ENCODE peak calls at places on chromosomes 6 and 20, in five cellular contexts. J is Ammon's horn, X is NCI-H2171 treated with DMSO at 0.1 percent for 48 hours, E is LHCN-M2, K is stomach. N is an unnamed sample.

GRCh38 chr20:57450419-57450818 is 59.2 kb downstream of the RBM38 start:
- DNase-seq in E (no peak), J (peak), X (no peak), K (peak), N (no peak)

GRCh38 chr20:57400262-57400701 is 9.1 kb downstream of the RBM38 start:
- DNase-seq in J (peak), E (no peak), K (no peak), X (no peak), N (no peak)

GRCh38 chr6:53671111-53671510 is 5.6 kb upstream of the KLHL31 start:
- DNase-seq in J (no peak), K (no peak), X (no peak), E (no peak), N (no peak)

GRCh38 chr20:41245086-41245707 is 72.3 kb downstream of the ZHX3 start:
- DNase-seq in J (peak), E (no peak), K (no peak), X (peak), N (no peak)

GRCh38 chr20:43331911-43332310 is 125.8 kb upstream of the SRSF6 start:
- DNase-seq in K (no peak), X (no peak), J (peak), E (no peak), N (no peak)

GRCh38 chr6:23176471-23176870 is 607.1 kb downstream of the HDGFL1 start:
- DNase-seq in K (no peak), J (no peak), X (no peak), E (no peak), N (no peak)

GRCh38 chr6:112851141-112851540 is 504.0 kb downstream of the RFPL4B start:
- DNase-seq in K (no peak), E (no peak), J (no peak), X (peak), N (no peak)

GRCh38 chr6:90028995-90029635 is 134.8 kb downstream of the GJA10 start:
- DNase-seq in K (no peak), X (no peak), J (no peak), E (no peak), N (no peak)

GRCh38 chr6:32393660-32394420 is 13.1 kb downstream of the BTNL2 start:
- DNase-seq in E (no peak), X (no peak), J (no peak), K (no peak), N (peak)